ENCODE peak calls at places on chromosomes 13 and 19, in nine cellular contexts. T is suprapubic skin, Y is K562, A is stomach, Z is transverse colon, O is sigmoid colon, F is GM12878, N is HepG2, J is SK-N-SH. B is an unnamed sample.

GRCh38 chr13:28313579-28313978 is 175.2 kb downstream of the PAN3 start:
- DNase-seq in T (no peak), Y (peak), A (no peak), Z (no peak), O (no peak), F (no peak), N (no peak), J (no peak), B (no peak)

GRCh38 chr19:46840157-46840942 is 10.3 kb downstream of the AP2S1 start:
- DNase-seq in T (no peak), Y (peak), A (peak), Z (peak), O (peak), F (no peak), N (peak), J (peak), B (peak)

GRCh38 chr19:3096267-3096901 is 2.2 kb downstream of the GNA11 start:
- DNase-seq in T (no peak), Y (no peak), A (no peak), Z (peak), O (no peak), F (no peak), N (no peak), J (no peak), B (no peak)

GRCh38 chr19:43784981-43785808 is 4.4 kb upstream of the KCNN4 start:
- DNase-seq in T (no peak), Y (peak), A (peak), Z (peak), O (no peak), F (no peak), N (peak), J (peak), B (peak)

GRCh38 chr13:42181381-42181953 is 90.5 kb upstream of the AKAP11 start:
- DNase-seq in T (no peak), Y (no peak), A (no peak), Z (no peak), O (peak), F (no peak), N (no peak), J (peak), B (peak)

GRCh38 chr13:49356224-49356623 is 87.6 kb downstream of the CAB39L start:
- DNase-seq in T (no peak), Y (no peak), A (no peak), Z (no peak), O (no peak), F (no peak), N (no peak), J (no peak), B (no peak)

GRCh38 chr13:66367356-66367755 is 862.8 kb downstream of the PCDH9 start:
- DNase-seq in T (no peak), Y (no peak), A (no peak), Z (no peak), O (no peak), F (no peak), N (no peak), J (no peak), B (no peak)

GRCh38 chr13:87052731-87053130 is 618.4 kb upstream of the SLITRK5 start:
- DNase-seq in T (no peak), Y (no peak), A (no peak), Z (no peak), O (no peak), F (no peak), N (no peak), J (no peak), B (no peak)

GRCh38 chr19:28169168-28169862 is 1043.6 kb downstream of the UQCRFS1 start:
- DNase-seq in T (no peak), Y (no peak), A (no peak), Z (no peak), O (no peak), F (no peak), N (no peak), J (no peak), B (no peak)

GRCh38 chr19:34432797-34433196 is 4.6 kb downstream of the UBA2 start:
- DNase-seq in T (no peak), Y (no peak), A (no peak), Z (no peak), O (no peak), F (no peak), N (no peak), J (no peak), B (no peak)

GRCh38 chr13:24221007-24221406 is 60.5 kb downstream of the SPATA13 start:
- DNase-seq in T (no peak), Y (peak), A (no peak), Z (no peak), O (no peak), F (no peak), N (peak), J (no peak), B (no peak)

GRCh38 chr13:112821340-112822055 is 131.7 kb downstream of the ATP11A start:
- DNase-seq in T (peak), Y (no peak), A (peak), Z (no peak), O (peak), F (no peak), N (no peak), J (no peak), B (no peak)

GRCh38 chr13:24505756-24506155 is 6.8 kb downstream of the PARP4 start:
- DNase-seq in T (no peak), Y (peak), A (no peak), Z (no peak), O (no peak), F (no peak), N (no peak), J (no peak), B (peak)

GRCh38 chr19:10126213-10126639 is 6.5 kb upstream of the EIF3G start:
- DNase-seq in T (no peak), Y (no peak), A (no peak), Z (no peak), O (no peak), F (no peak), N (no peak), J (no peak), B (no peak)

GRCh38 chr19:16188521-16188920 is 3.3 kb downstream of the FAM32A start:
- DNase-seq in T (no peak), Y (no peak), A (no peak), Z (no peak), O (no peak), F (no peak), N (no peak), J (no peak), B (no peak)

GRCh38 chr19:53132231-53132991 is at the start of gene ZNF415:
- DNase-seq in T (peak), Y (no peak), A (peak), Z (peak), O (peak), F (no peak), N (no peak), J (peak), B (peak)

GRCh38 chr19:5154129-5154798 is 185.4 kb downstream of the KDM4B start:
- DNase-seq in T (no peak), Y (peak), A (peak), Z (peak), O (peak), F (no peak), N (peak), J (peak), B (peak)

GRCh38 chr13:77218274-77218673 is 108.6 kb downstream of the MYCBP2 start:
- DNase-seq in T (no peak), Y (no peak), A (no peak), Z (no peak), O (no peak), F (no peak), N (no peak), J (no peak), B (no peak)

GRCh38 chr19:54137913-54138776 is 583 bp downstream of the CNOT3 start:
- DNase-seq in T (no peak), Y (peak), A (no peak), Z (peak), O (no peak), F (no peak), N (no peak), J (peak), B (no peak)

GRCh38 chr13:75870397-75870801 is 234.3 kb downstream of the LMO7 start:
- DNase-seq in T (no peak), Y (peak), A (no peak), Z (no peak), O (no peak), F (no peak), N (no peak), J (peak), B (no peak)

GRCh38 chr19:13150919-13151604 is 851 bp downstream of the IER2 start:
- DNase-seq in T (peak), Y (no peak), A (no peak), Z (no peak), O (no peak), F (no peak), N (no peak), J (no peak), B (peak)

GRCh38 chr13:73717632-73718031 is 416.6 kb downstream of the KLF12 start:
- DNase-seq in T (no peak), Y (no peak), A (no peak), Z (no peak), O (no peak), F (no peak), N (no peak), J (peak), B (no peak)

GRCh38 chr13:47299316-47299715 is 402.5 kb upstream of the HTR2A start:
- DNase-seq in T (no peak), Y (no peak), A (no peak), Z (no peak), O (no peak), F (no peak), N (no peak), J (no peak), B (no peak)

DNA sequence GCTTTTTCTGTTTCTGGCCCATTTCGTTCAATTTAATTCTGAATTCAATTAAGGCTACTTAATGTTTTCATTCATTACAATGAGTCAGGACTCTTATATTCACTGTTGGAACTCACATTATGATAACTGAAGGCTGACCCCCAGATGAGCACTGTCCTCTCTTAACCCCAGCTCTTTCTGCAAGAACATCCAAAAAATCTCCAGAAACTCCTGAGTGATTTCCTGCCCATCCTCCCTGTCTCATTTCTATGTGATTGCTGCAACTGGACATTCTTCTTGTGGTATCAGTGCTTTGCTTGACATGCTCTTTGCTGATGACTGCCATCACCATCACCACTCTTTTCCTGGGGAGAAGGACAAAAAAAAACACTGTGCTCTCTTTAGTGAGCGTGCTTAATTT is 240.3 kb downstream of the SPRY2 start:
- DNase-seq in T (no peak), Y (no peak), A (no peak), Z (no peak), O (no peak), F (no peak), N (no peak), J (no peak), B (no peak)
- TF ChIP-seq EP300 in T (no peak), Y (no peak), A (no peak), Z (no peak), O (no peak), F (no peak), N (no peak), J (no peak), B (no peak)

GRCh38 chr13:85590231-85590931 is 208.8 kb downstream of the SLITRK6 start:
- DNase-seq in T (no peak), Y (no peak), A (no peak), Z (no peak), O (no peak), F (no peak), N (no peak), J (no peak), B (no peak)
- TF ChIP-seq POLR2AphosphoS5 in T (no peak), Y (no peak), A (no peak), Z (no peak), O (no peak), F (no peak), N (no peak), J (no peak), B (no peak)

DNA sequence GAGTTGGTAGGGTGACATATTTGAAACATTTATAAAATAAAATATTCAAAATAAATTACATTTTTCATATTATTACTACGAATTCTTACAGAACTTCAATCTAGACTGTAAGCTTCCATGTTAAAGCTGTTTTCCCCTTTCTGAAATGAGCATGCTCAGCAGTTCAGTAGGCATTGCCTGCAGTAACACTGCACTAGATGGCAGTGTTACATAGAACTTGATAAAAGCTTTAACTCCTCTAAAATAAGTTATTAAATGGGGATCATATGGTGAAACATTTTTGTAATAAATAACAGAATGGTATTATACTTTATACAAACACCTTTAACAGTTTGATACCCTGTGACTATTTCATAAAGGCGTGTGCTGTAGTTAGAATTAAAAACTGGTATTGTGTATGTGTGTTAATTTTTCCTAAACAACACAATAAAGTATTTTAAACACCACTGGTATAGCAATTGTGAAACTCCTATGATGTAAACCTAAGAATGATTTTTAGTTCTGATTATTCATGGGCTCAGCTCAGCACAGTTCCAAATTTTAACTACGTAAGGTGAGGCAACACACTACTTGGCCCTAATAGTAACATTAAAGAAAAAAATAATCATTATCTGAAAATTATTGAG is 11.6 kb upstream of the GPR18 start:
- DNase-seq in T (no peak), Y (peak), A (no peak), Z (no peak), O (no peak), F (no peak), N (peak), J (peak), B (no peak)
- H3K27ac ChIP-seq in T (no peak), Y (no peak), A (no peak), Z (peak), O (no peak), F (peak), N (no peak), J (no peak), B (peak)

DNA sequence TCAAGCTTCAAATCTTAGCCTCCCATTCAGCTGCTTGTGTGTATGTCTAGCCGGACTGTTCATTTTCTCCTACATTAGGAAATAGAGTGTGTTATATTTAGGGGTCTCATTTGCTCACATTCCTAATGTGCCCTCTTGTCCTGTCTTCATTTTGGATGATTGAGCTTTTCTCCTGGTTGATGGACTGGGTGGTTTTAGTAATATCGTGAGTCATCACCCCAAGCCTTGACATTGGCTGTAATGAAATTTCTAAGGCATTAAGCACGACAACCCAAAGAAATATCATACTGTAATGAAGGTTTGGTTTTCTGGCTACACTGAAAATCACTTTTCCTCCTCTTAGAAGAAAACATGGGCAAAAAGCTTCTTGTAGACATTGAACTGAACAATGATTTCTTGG is 110.7 kb upstream of the WASF3 start:
- DNase-seq in T (no peak), Y (no peak), A (no peak), Z (no peak), O (no peak), F (no peak), N (no peak), J (no peak), B (no peak)
- TF ChIP-seq EP300 in T (no peak), Y (no peak), A (no peak), Z (no peak), O (no peak), F (no peak), N (no peak), J (no peak), B (no peak)

GRCh38 chr19:14603990-14604387 is 21.1 kb downstream of the CLEC17A start:
- DNase-seq in T (no peak), Y (no peak), A (no peak), Z (no peak), O (no peak), F (peak), N (no peak), J (no peak), B (no peak)
- TF ChIP-seq POLR2AphosphoS5 in T (no peak), Y (no peak), A (no peak), Z (no peak), O (no peak), F (peak), N (no peak), J (no peak), B (no peak)

B was measured in upper lobe of left lung.